ENCODE peak calls at places on chromosomes 16 and 17, in five cellular contexts. B, C, U, K and S are unnamed samples.
A peak's percentile ranks its signal among the peaks of the same experiment; 100 is the strongest.

GRCh38 chr17:39527220-39527813 is 66.0 kb downstream of the CDK12 start:
- DNase-seq in B (peak; percentile 73), C (peak; percentile 39), U (peak; percentile 25), K (no peak), S (peak; percentile 26)

GRCh38 chr16:64196444-64196843 is 925.4 kb downstream of the CDH11 start:
- DNase-seq in B (no peak), C (peak; percentile 35), U (peak; percentile 42), K (no peak), S (peak; percentile 44)

GRCh38 chr17:60305141-60305540 is 86.8 kb downstream of the USP32 start:
- DNase-seq in B (peak; percentile 45), C (no peak), U (no peak), K (no peak), S (no peak)

GRCh38 chr16:88350922-88351321 is 31.8 kb upstream of the ZNF469 start:
- DNase-seq in B (no peak), C (no peak), U (no peak), K (no peak), S (no peak)

GRCh38 chr17:50206604-50207293 is 5.3 kb upstream of the COL1A1 start:
- DNase-seq in B (peak; percentile 83), C (peak; percentile 85), U (peak; percentile 86), K (no peak), S (no peak)

GRCh38 chr16:1333149-1333812 is at the start of gene BAIAP3:
- DNase-seq in B (peak; percentile 77), C (peak; percentile 75), U (peak; percentile 22), K (peak; percentile 59), S (peak; percentile 69)

GRCh38 chr16:81410643-81411235 is 33.9 kb upstream of the CMIP start:
- DNase-seq in B (peak; percentile 57), C (no peak), U (no peak), K (no peak), S (peak; percentile 14)

GRCh38 chr17:2427215-2427614 is 26.4 kb upstream of the MNT start:
- DNase-seq in B (no peak), C (no peak), U (no peak), K (no peak), S (no peak)

GRCh38 chr17:70329751-70330150 is 160.4 kb downstream of the KCNJ2 start:
- DNase-seq in B (no peak), C (no peak), U (no peak), K (no peak), S (no peak)

GRCh38 chr16:55905651-55906050 is 30.5 kb upstream of the CES5A start:
- DNase-seq in B (no peak), C (no peak), U (no peak), K (no peak), S (no peak)

GRCh38 chr17:35080536-35080935 is 17.0 kb upstream of the RFFL start:
- DNase-seq in B (no peak), C (no peak), U (no peak), K (no peak), S (no peak)

GRCh38 chr16:65445313-65446260 is 323.7 kb upstream of the CDH11 start:
- DNase-seq in B (no peak), C (peak; percentile 52), U (no peak), K (no peak), S (no peak)

GRCh38 chr17:57033296-57033695 is 51.8 kb upstream of the AKAP1 start:
- DNase-seq in B (no peak), C (no peak), U (no peak), K (peak; percentile 30), S (peak; percentile 7)

GRCh38 chr17:68379150-68379510 is 78.2 kb downstream of the WIPI1 start:
- DNase-seq in B (no peak), C (no peak), U (no peak), K (no peak), S (no peak)
- H3K4me3 ChIP-seq in B (no peak overlapping the region), C (no peak overlapping the region), U (no peak overlapping the region), K (no peak overlapping the region), S (no peak overlapping the region)

DNA sequence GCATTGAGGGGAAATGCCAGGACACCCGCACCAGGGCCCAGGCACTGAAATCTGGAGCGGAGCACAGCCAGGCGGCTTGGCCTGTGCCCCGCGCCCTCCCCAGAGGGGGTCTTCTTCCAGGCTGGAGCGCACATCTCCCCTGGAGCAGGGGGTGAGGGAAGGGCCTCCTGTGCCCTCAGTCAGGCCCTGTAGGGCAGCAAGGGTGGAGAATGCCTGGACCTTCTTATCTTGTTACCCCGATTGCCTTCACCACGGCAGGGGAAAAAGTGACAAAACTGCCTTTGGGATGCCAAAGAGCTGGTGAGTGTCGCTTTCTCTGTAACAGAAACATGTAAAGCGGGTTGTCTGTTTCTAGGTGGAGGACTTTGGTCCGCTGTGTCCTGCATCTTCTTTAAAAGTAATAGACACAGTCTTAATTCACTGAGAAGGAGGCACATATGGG is 48.3 kb upstream of the BAHCC1 start:
- DNase-seq in B (no peak), C (no peak), U (no peak), K (no peak), S (no peak)
- H3K4me3 ChIP-seq in B (peak overlapping the region; percentile 75), C (peak overlapping the region; percentile 73), U (peak overlapping the region; percentile 69), K (peak overlapping the region; percentile 69), S (peak overlapping the region; percentile 67)

GRCh38 chr16:10871157-10871991 is 5.6 kb upstream of the CIITA start:
- DNase-seq in B (no peak), C (peak; percentile 94), U (peak; percentile 22), K (peak; percentile 98), S (peak; percentile 97)
- H3K4me3 ChIP-seq in B (no peak overlapping the region), C (no peak overlapping the region), U (no peak overlapping the region), K (no peak overlapping the region), S (no peak overlapping the region)

DNA sequence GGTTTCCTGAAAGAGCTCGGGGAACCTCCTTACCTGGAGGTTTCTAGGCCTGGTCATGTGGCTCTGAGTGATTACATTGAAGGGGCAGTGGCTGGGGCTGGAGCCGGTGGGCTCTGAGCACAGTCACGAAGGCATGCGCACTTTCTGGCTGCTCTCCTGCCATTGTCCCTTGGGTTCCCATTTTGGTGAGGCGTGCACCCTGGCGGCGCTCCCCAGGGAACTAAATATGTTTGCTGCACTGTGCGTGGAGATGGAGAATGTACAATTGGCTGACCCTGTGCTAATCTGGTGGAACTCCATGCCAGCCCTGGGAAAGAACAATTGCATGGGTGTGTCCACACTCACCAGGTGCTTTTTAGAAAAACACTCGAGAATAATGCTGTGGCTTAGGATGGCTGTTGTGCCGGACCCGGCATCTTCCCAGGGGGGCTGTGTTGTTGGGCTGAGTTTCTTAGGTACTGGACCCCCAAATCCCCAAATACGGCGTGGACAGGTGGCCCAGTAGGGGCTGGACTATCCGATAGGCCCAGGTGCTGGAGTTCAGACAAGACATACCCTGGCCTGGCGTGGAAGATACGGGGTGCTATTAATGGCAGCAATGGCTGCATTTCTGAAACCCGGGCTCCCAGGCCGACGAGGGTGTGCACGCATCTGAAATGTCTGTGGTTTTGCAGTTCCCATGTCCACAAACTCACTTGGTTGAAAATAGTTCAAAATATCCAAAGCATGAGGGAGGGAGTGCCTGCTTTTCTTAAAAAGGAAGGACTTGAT is 230.5 kb downstream of the SEC14L1 start:
- DNase-seq in B (no peak), C (peak; percentile 71), U (peak; percentile 78), K (peak; percentile 73), S (no peak)
- H3K4me3 ChIP-seq in B (no peak overlapping the region), C (peak overlapping the region; percentile 75), U (peak overlapping the region; percentile 78), K (no peak overlapping the region), S (no peak overlapping the region)

GRCh38 chr17:7927596-7927995 is 2.1 kb downstream of the KCNAB3 start:
- DNase-seq in B (no peak), C (no peak), U (no peak), K (no peak), S (no peak)

GRCh38 chr17:7922499-7923289 is 6.6 kb upstream of the RNF227 start:
- DNase-seq in B (peak; percentile 94), C (peak; percentile 86), U (peak; percentile 82), K (peak; percentile 89), S (peak; percentile 77)

GRCh38 chr17:7923290-7923628 is 6.4 kb downstream of the KCNAB3 start:
- DNase-seq in B (no peak), C (no peak), U (no peak), K (no peak), S (no peak)
- H3K4me3 ChIP-seq in B (peak overlapping the region; percentile 53), C (peak overlapping the region; percentile 71), U (peak overlapping the region; percentile 59), K (peak overlapping the region; percentile 47), S (peak overlapping the region; percentile 37)

GRCh38 chr16:28497386-28497785 is 2.9 kb downstream of the APOBR start:
- DNase-seq in B (no peak), C (no peak), U (no peak), K (no peak), S (no peak)

GRCh38 chr16:28495795-28496749 is 1.6 kb downstream of the APOBR start:
- DNase-seq in B (no peak), C (no peak), U (no peak), K (no peak), S (no peak)

GRCh38 chr16:28496844-28497243 is 2.4 kb downstream of the APOBR start:
- DNase-seq in B (no peak), C (no peak), U (no peak), K (no peak), S (no peak)

GRCh38 chr16:28494141-28494851 is at the start of gene APOBR:
- DNase-seq in B (no peak), C (no peak), U (no peak), K (peak; percentile 58), S (no peak)

GRCh38 chr16:28495098-28495793 is 803 bp downstream of the APOBR start:
- DNase-seq in B (no peak), C (no peak), U (no peak), K (no peak), S (no peak)
- H3K4me3 ChIP-seq in B (no peak overlapping the region), C (no peak overlapping the region), U (no peak overlapping the region), K (no peak overlapping the region), S (no peak overlapping the region)